ENCODE peak calls at places on chromosomes 11 and 22, in ten cellular contexts. R is suprapubic skin, E is sigmoid colon, Q is AG04450, I is A549, J is lower leg skin, G is cardiac fibroblast, W is BE2C, O is upper lobe of right lung, Y is hepatocyte. Z is an unnamed sample.

GRCh38 chr11:100810666-100811065 is 123.6 kb downstream of the ARHGAP42 start:
- DNase-seq in J (no peak), Q (no peak), I (no peak), R (no peak), E (no peak), Y (no peak), O (no peak), G (no peak), W (no peak), Z (no peak)

GRCh38 chr11:70313945-70314344 is 43.5 kb downstream of the PPFIA1 start:
- DNase-seq in W (no peak), Q (no peak), O (no peak), G (no peak), I (no peak), J (no peak), E (no peak), Y (no peak), R (no peak), Z (no peak)

GRCh38 chr11:10294289-10294953 is 402 bp upstream of the SBF2 start:
- DNase-seq in Y (peak), I (peak), Q (no peak), J (peak), E (peak), O (peak), R (peak), G (peak), W (peak), Z (peak)

GRCh38 chr22:42001127-42001526 is 2.5 kb downstream of the WBP2NL start:
- DNase-seq in E (no peak), G (peak), W (no peak), J (no peak), Q (no peak), O (no peak), Y (no peak), R (no peak), I (no peak), Z (no peak)

GRCh38 chr11:12897867-12898266 is 111.2 kb upstream of the RASSF10 start:
- DNase-seq in Q (no peak), R (no peak), I (no peak), Y (no peak), J (no peak), O (no peak), W (no peak), E (no peak), G (no peak), Z (no peak)

GRCh38 chr11:2194877-2195755 is 23.5 kb upstream of the TH start:
- DNase-seq in E (no peak), R (no peak), I (peak), G (peak), Q (no peak), W (peak), Y (peak), J (no peak), O (no peak), Z (peak)

GRCh38 chr11:34910817-34911216 is 5.4 kb downstream of the APIP start:
- DNase-seq in Q (no peak), O (no peak), Y (no peak), W (no peak), E (no peak), G (no peak), J (no peak), I (no peak), R (no peak), Z (no peak)

GRCh38 chr22:40418366-40419201 is 48.2 kb downstream of the SGSM3 start:
- DNase-seq in G (no peak), R (no peak), O (no peak), E (peak), Q (peak), I (no peak), J (no peak), Y (no peak), W (peak), Z (no peak)

GRCh38 chr11:65452806-65453490 is 30.4 kb downstream of the NEAT1 start:
- DNase-seq in I (peak), E (no peak), Y (no peak), G (peak), O (no peak), Q (no peak), R (peak), W (no peak), J (peak), Z (peak)

GRCh38 chr11:130145975-130146776 is 13.4 kb upstream of the ST14 start:
- DNase-seq in W (no peak), G (peak), O (peak), E (no peak), J (no peak), Y (peak), I (peak), Q (no peak), R (no peak), Z (peak)

GRCh38 chr22:37735054-37735453 is 38.2 kb downstream of the TRIOBP start:
- DNase-seq in Y (peak), I (peak), W (peak), R (no peak), G (peak), E (peak), Q (no peak), O (peak), J (no peak), Z (no peak)

GRCh38 chr11:73400293-73400692 is 24.1 kb downstream of the RELT start:
- DNase-seq in R (no peak), O (no peak), Y (no peak), W (no peak), G (no peak), E (no peak), I (no peak), J (peak), Q (no peak), Z (no peak)

GRCh38 chr11:73398132-73398526 is 21.9 kb downstream of the RELT start:
- DNase-seq in Q (no peak), I (no peak), J (no peak), Y (no peak), R (no peak), G (no peak), W (no peak), O (peak), E (no peak), Z (no peak)

GRCh38 chr11:73397468-73398131 is 21.4 kb downstream of the RELT start:
- DNase-seq in O (peak), E (peak), Y (no peak), I (no peak), W (no peak), J (peak), G (no peak), Q (no peak), R (no peak), Z (no peak)

GRCh38 chr11:73398721-73399120 is 22.5 kb downstream of the RELT start:
- DNase-seq in Y (no peak), Q (no peak), R (no peak), E (no peak), I (no peak), W (no peak), O (peak), J (peak), G (no peak), Z (no peak)

DNA sequence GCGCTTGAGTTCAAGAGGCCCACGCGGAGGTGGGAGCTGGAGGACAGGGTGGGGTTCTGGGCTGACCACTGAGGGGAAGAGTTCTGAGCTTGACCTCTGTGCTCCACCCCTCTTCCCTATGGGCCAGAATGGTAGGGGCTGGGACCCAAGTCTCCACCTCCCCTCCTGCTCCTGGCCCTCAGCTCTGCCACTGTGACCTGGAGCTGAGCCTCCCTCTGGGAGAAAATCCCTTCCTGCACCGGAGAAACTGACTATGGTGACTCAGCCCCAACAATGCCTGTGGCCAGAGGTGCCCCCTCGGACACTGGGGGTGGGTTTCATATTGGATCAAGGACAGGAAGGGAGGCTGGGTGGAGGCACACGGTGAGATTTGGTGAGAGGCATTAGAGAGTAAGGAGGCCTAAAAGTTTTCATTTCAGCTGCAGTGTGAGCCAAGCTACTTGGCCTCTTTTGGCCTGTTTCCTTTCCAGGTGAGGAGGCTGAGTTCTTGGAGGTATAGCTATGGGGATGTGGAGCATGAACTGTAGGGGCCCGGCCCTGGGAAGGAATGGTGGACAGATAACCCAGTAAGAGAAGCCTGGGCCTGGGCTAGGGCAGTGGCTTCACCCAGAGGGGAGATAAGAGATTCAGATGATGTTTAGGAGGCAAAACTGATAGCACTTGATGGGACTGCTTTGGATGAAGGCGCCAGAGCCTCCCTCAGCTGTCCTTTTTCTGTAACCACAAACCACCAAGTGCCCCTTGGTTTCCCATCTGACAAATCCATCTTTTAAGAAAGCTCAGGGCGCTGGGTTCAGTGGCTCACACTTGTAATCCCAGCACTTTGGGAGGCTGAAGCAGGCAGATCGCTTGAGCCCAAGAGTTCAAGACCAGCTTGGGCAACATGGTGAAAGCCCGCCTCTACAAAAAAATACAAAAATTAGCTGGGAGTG is 23.2 kb downstream of the RELT start:
- DNase-seq in J (peak), I (no peak), E (peak), R (no peak), G (peak), W (no peak), Y (no peak), Q (no peak), O (peak), Z (no peak)
- TF ChIP-seq CTCF in J (no peak), I (no peak), E (no peak), R (no peak), G (no peak), W (no peak), Y (no peak), Q (no peak), O (no peak), Z (no peak)

DNA sequence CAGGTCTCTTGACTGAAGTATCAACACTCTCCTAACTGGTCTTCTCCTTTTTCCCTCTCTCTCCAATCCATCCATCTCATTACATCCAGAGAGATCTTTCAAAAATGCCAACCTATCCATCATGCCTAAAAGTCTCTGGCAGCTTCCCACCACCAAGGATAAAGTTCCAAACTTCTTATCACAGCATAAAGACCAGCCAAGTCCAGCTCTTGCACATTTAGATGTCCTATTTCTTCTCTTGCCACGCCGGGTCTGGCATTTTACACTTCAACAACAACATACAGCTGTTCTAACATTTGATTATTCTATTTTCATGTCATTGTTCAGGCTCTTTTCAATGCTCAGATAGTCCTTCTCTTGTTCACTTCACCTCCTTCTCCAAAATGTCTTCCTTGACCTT is 70.6 kb downstream of the RELT start:
- DNase-seq in Y (no peak), I (no peak), W (no peak), R (no peak), O (no peak), Q (no peak), J (no peak), E (no peak), G (no peak), Z (no peak)
- TF ChIP-seq CTCF in Y (no peak), I (no peak), W (no peak), R (no peak), O (no peak), Q (no peak), J (no peak), E (no peak), G (no peak), Z (no peak)

GRCh38 chr11:106914409-106914808 is 103.9 kb downstream of the GUCY1A2 start:
- DNase-seq in W (no peak), J (no peak), G (no peak), R (no peak), E (no peak), Q (no peak), Y (no peak), O (no peak), I (no peak), Z (no peak)

GRCh38 chr11:106920899-106921504 is 97.3 kb downstream of the GUCY1A2 start:
- DNase-seq in Q (no peak), O (no peak), W (no peak), E (no peak), R (no peak), G (peak), J (no peak), I (no peak), Y (no peak), Z (no peak)

GRCh38 chr11:106917973-106918372 is 100.3 kb downstream of the GUCY1A2 start:
- DNase-seq in Y (no peak), E (no peak), O (no peak), G (peak), J (no peak), Q (no peak), R (no peak), W (peak), I (no peak), Z (no peak)
- TF ChIP-seq CTCF in Y (peak), E (no peak), O (peak), G (peak), J (no peak), Q (peak), R (peak), W (peak), I (no peak), Z (no peak)

GRCh38 chr22:48702573-48703264 is 1125.0 kb downstream of the BRD1 start:
- DNase-seq in O (peak), G (no peak), W (no peak), Y (peak), E (peak), Q (no peak), J (no peak), I (no peak), R (no peak), Z (no peak)

GRCh38 chr22:48700180-48700565 is 1127.5 kb downstream of the BRD1 start:
- DNase-seq in R (no peak), W (no peak), O (no peak), G (no peak), Y (no peak), Q (no peak), J (no peak), I (no peak), E (no peak), Z (no peak)

GRCh38 chr22:48701296-48702030 is 1126.2 kb downstream of the BRD1 start:
- DNase-seq in R (no peak), I (no peak), Q (no peak), O (no peak), Y (no peak), G (no peak), E (no peak), W (no peak), J (no peak), Z (no peak)

GRCh38 chr22:48699531-48699930 is 1128.1 kb downstream of the BRD1 start:
- DNase-seq in J (no peak), R (no peak), W (no peak), Q (no peak), I (no peak), Y (no peak), E (no peak), G (no peak), O (no peak), Z (no peak)

GRCh38 chr22:48700566-48701295 is 1126.9 kb downstream of the BRD1 start:
- DNase-seq in I (no peak), W (no peak), J (no peak), R (no peak), E (no peak), G (no peak), Q (no peak), O (no peak), Y (no peak), Z (no peak)
- TF ChIP-seq CTCF in I (no peak), W (no peak), J (no peak), R (no peak), E (no peak), G (no peak), Q (no peak), O (no peak), Y (peak), Z (no peak)

GRCh38 chr22:36301384-36301828 is 48.5 kb downstream of the APOL1 start:
- DNase-seq in O (peak), Y (peak), Q (peak), W (peak), E (peak), J (peak), G (peak), R (no peak), I (peak), Z (peak)
- TF ChIP-seq CTCF in O (peak), Y (peak), Q (peak), W (peak), E (peak), J (peak), G (peak), R (peak), I (peak), Z (peak)

GRCh38 chr22:32016081-32016480 is 27.0 kb upstream of the SLC5A1 start:
- DNase-seq in I (no peak), Q (no peak), O (no peak), G (no peak), J (peak), W (no peak), E (no peak), Y (no peak), R (no peak), Z (peak)

GRCh38 chr22:32018056-32018455 is 25.0 kb upstream of the SLC5A1 start:
- DNase-seq in Y (no peak), W (no peak), J (no peak), Q (no peak), I (no peak), O (no peak), R (no peak), E (no peak), G (peak), Z (no peak)

DNA sequence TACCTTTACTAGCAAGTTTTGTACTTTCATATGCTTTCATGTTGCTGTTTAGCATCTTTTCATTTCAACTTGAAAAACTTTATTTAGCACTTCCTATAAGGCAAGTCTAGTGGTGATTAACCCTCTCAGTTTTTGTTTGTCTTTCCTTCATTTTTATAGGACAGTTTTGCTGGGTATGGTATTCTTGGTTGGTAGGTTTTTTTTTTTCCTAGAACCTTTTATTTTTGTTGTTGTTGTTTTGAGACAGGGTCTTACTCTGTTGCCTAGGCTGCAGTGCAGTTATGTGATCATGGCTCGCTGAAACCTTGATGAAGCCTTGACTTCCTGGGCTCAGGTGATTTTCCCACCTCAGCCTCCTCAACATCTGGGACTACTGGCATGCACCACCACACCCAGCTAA is 29.9 kb upstream of the SLC5A1 start:
- DNase-seq in Q (no peak), G (no peak), Y (no peak), O (no peak), I (no peak), W (no peak), R (no peak), J (no peak), E (no peak), Z (no peak)
- TF ChIP-seq CTCF in Q (no peak), G (no peak), Y (no peak), O (no peak), I (no peak), W (no peak), R (no peak), J (no peak), E (no peak), Z (no peak)

GRCh38 chr11:106234794-106235193 is 157.3 kb downstream of the AASDHPPT start:
- DNase-seq in Y (no peak), J (no peak), Q (no peak), I (no peak), E (no peak), R (no peak), G (no peak), W (no peak), O (no peak), Z (no peak)

GRCh38 chr11:106228996-106229395 is 151.5 kb downstream of the AASDHPPT start:
- DNase-seq in G (peak), R (no peak), Q (no peak), I (no peak), Y (peak), W (no peak), E (no peak), J (no peak), O (no peak), Z (peak)

GRCh38 chr11:106233191-106233590 is 155.7 kb downstream of the AASDHPPT start:
- DNase-seq in G (no peak), Q (no peak), I (no peak), R (no peak), Y (no peak), E (no peak), O (no peak), J (no peak), W (no peak), Z (no peak)

GRCh38 chr11:106236295-106236694 is 158.8 kb downstream of the AASDHPPT start:
- DNase-seq in E (no peak), R (no peak), J (no peak), I (no peak), G (no peak), O (no peak), Q (no peak), W (no peak), Y (no peak), Z (no peak)

GRCh38 chr11:106231591-106231990 is 154.1 kb downstream of the AASDHPPT start:
- DNase-seq in Y (peak), E (no peak), R (no peak), I (no peak), W (no peak), J (no peak), O (no peak), Q (no peak), G (peak), Z (peak)
- TF ChIP-seq CTCF in Y (peak), E (no peak), R (no peak), I (no peak), W (peak), J (no peak), O (no peak), Q (peak), G (peak), Z (peak)